ENCODE peak calls at places on chromosomes 2 and 18, in five cellular contexts. One of them, this sample, is unnamed.

GRCh38 chr18:37666986-37667385 is 101.4 kb upstream of the CELF4 start:
- DNase-seq in T-helper 2 cell: no peak
- DNase-seq in GM04504: no peak
- DNase-seq in T-helper 1 cell: no peak
- DNase-seq in mammary epithelial cell: no peak
- DNase-seq in this sample: no peak

GRCh38 chr2:235595420-235596010 is 101.7 kb downstream of the AGAP1 start:
- DNase-seq in T-helper 2 cell: peak; percentile 12
- DNase-seq in GM04504: peak; percentile 55
- DNase-seq in T-helper 1 cell: no peak
- DNase-seq in mammary epithelial cell: peak; percentile 51
- DNase-seq in this sample: peak; percentile 77

GRCh38 chr2:149019768-149020167 is 18.7 kb upstream of the LYPD6B start:
- DNase-seq in T-helper 2 cell: no peak
- DNase-seq in GM04504: no peak
- DNase-seq in T-helper 1 cell: no peak
- DNase-seq in mammary epithelial cell: no peak
- DNase-seq in this sample: no peak

GRCh38 chr2:184945306-184945705 is 347.0 kb downstream of the ZNF804A start:
- DNase-seq in T-helper 2 cell: no peak
- DNase-seq in GM04504: no peak
- DNase-seq in T-helper 1 cell: no peak
- DNase-seq in mammary epithelial cell: no peak
- DNase-seq in this sample: no peak

GRCh38 chr2:227824711-227825110 is 11.1 kb downstream of the CCL20 start:
- DNase-seq in T-helper 2 cell: no peak
- DNase-seq in GM04504: no peak
- DNase-seq in T-helper 1 cell: no peak
- DNase-seq in mammary epithelial cell: no peak
- DNase-seq in this sample: no peak

GRCh38 chr18:77065221-77065981 is 67.2 kb downstream of the MBP start:
- DNase-seq in T-helper 2 cell: peak; percentile 55
- DNase-seq in GM04504: peak; percentile 83
- DNase-seq in T-helper 1 cell: no peak
- DNase-seq in mammary epithelial cell: peak; percentile 86
- DNase-seq in this sample: peak; percentile 93

GRCh38 chr2:11551569-11552259 is 17.9 kb downstream of the GREB1 start:
- DNase-seq in T-helper 2 cell: no peak
- DNase-seq in GM04504: no peak
- DNase-seq in T-helper 1 cell: no peak
- DNase-seq in mammary epithelial cell: no peak
- DNase-seq in this sample: no peak

GRCh38 chr18:79484661-79485621 is 89.2 kb downstream of the NFATC1 start:
- DNase-seq in T-helper 2 cell: no peak
- DNase-seq in GM04504: peak; percentile 92
- DNase-seq in T-helper 1 cell: peak; percentile 8
- DNase-seq in mammary epithelial cell: no peak
- DNase-seq in this sample: peak; percentile 98

GRCh38 chr2:149005471-149006077 is 32.9 kb upstream of the LYPD6B start:
- DNase-seq in T-helper 2 cell: no peak
- DNase-seq in GM04504: no peak
- DNase-seq in T-helper 1 cell: no peak
- DNase-seq in mammary epithelial cell: no peak
- DNase-seq in this sample: peak; percentile 88

GRCh38 chr2:184938221-184938985 is 340.1 kb downstream of the ZNF804A start:
- DNase-seq in T-helper 2 cell: no peak
- DNase-seq in GM04504: no peak
- DNase-seq in T-helper 1 cell: no peak
- DNase-seq in mammary epithelial cell: no peak
- DNase-seq in this sample: no peak

GRCh38 chr2:157875720-157876065 is 437 bp downstream of the ACVR1 start:
- DNase-seq in T-helper 2 cell: peak; percentile 59
- DNase-seq in GM04504: no peak
- DNase-seq in T-helper 1 cell: peak; percentile 52
- DNase-seq in mammary epithelial cell: no peak
- DNase-seq in this sample: no peak

GRCh38 chr2:196225213-196225612 is 53.8 kb upstream of the STK17B start:
- DNase-seq in T-helper 2 cell: no peak
- DNase-seq in GM04504: no peak
- DNase-seq in T-helper 1 cell: no peak
- DNase-seq in mammary epithelial cell: peak; percentile 33
- DNase-seq in this sample: peak; percentile 77

GRCh38 chr2:134108124-134108523 is 145.7 kb upstream of the MGAT5 start:
- DNase-seq in T-helper 2 cell: no peak
- DNase-seq in GM04504: no peak
- DNase-seq in T-helper 1 cell: no peak
- DNase-seq in mammary epithelial cell: no peak
- DNase-seq in this sample: no peak

GRCh38 chr2:219228026-219228744 is 1.3 kb downstream of the ATG9A start:
- DNase-seq in T-helper 2 cell: no peak
- DNase-seq in GM04504: no peak
- DNase-seq in T-helper 1 cell: no peak
- DNase-seq in mammary epithelial cell: peak; percentile 12
- DNase-seq in this sample: peak; percentile 22

GRCh38 chr2:177204417-177204816 is 8.2 kb upstream of the HNRNPA3 start:
- DNase-seq in T-helper 2 cell: no peak
- DNase-seq in GM04504: no peak
- DNase-seq in T-helper 1 cell: no peak
- DNase-seq in mammary epithelial cell: no peak
- DNase-seq in this sample: no peak

GRCh38 chr2:198106621-198107020 is 302.2 kb downstream of the PLCL1 start:
- DNase-seq in T-helper 2 cell: no peak
- DNase-seq in GM04504: no peak
- DNase-seq in T-helper 1 cell: no peak
- DNase-seq in mammary epithelial cell: no peak
- DNase-seq in this sample: no peak

GRCh38 chr2:24083567-24084385 is 858 bp downstream of the TP53I3 start:
- DNase-seq in T-helper 2 cell: no peak
- DNase-seq in GM04504: peak; percentile 56
- DNase-seq in T-helper 1 cell: no peak
- DNase-seq in mammary epithelial cell: peak; percentile 94
- DNase-seq in this sample: peak; percentile 81

GRCh38 chr2:191386938-191387536 is 141.8 kb downstream of the MYO1B start:
- DNase-seq in T-helper 2 cell: no peak
- DNase-seq in GM04504: peak; percentile 54
- DNase-seq in T-helper 1 cell: no peak
- DNase-seq in mammary epithelial cell: peak; percentile 56
- DNase-seq in this sample: peak; percentile 93

GRCh38 chr2:72117029-72117428 is 30.6 kb downstream of the CYP26B1 start:
- DNase-seq in T-helper 2 cell: no peak
- DNase-seq in GM04504: no peak
- DNase-seq in T-helper 1 cell: no peak
- DNase-seq in mammary epithelial cell: no peak
- DNase-seq in this sample: no peak

GRCh38 chr18:54033087-54033486 is 191.4 kb downstream of the MBD2 start:
- DNase-seq in T-helper 2 cell: no peak
- DNase-seq in GM04504: no peak
- DNase-seq in T-helper 1 cell: no peak
- DNase-seq in mammary epithelial cell: no peak
- DNase-seq in this sample: no peak

GRCh38 chr18:24677011-24677410 is 216.6 kb downstream of the HRH4 start:
- DNase-seq in T-helper 2 cell: no peak
- DNase-seq in GM04504: peak; percentile 28
- DNase-seq in T-helper 1 cell: no peak
- DNase-seq in mammary epithelial cell: peak; percentile 23
- DNase-seq in this sample: peak; percentile 22

GRCh38 chr2:2014251-2014761 is 270.0 kb upstream of the PXDN start:
- DNase-seq in T-helper 2 cell: no peak
- DNase-seq in GM04504: no peak
- DNase-seq in T-helper 1 cell: no peak
- DNase-seq in mammary epithelial cell: no peak
- DNase-seq in this sample: peak; percentile 44

GRCh38 chr2:218020281-218020680 is 17.5 kb upstream of the TNS1 start:
- DNase-seq in T-helper 2 cell: no peak
- DNase-seq in GM04504: no peak
- DNase-seq in T-helper 1 cell: no peak
- DNase-seq in mammary epithelial cell: no peak
- DNase-seq in this sample: no peak

GRCh38 chr2:240858321-240858720 is 10.3 kb upstream of the AGXT start:
- DNase-seq in T-helper 2 cell: no peak
- DNase-seq in GM04504: no peak
- DNase-seq in T-helper 1 cell: no peak
- DNase-seq in mammary epithelial cell: no peak
- DNase-seq in this sample: no peak

GRCh38 chr18:31070206-31070605 is 27.7 kb upstream of the DSC3 start:
- DNase-seq in T-helper 2 cell: no peak
- DNase-seq in GM04504: no peak
- DNase-seq in T-helper 1 cell: no peak
- DNase-seq in mammary epithelial cell: peak; percentile 30
- DNase-seq in this sample: no peak

GRCh38 chr18:51647346-51647745 is 449.9 kb upstream of the MEX3C start:
- DNase-seq in T-helper 2 cell: no peak
- DNase-seq in GM04504: no peak
- DNase-seq in T-helper 1 cell: no peak
- DNase-seq in mammary epithelial cell: no peak
- DNase-seq in this sample: no peak

GRCh38 chr2:95323347-95324155 is 26.4 kb downstream of the KCNIP3 start:
- DNase-seq in T-helper 2 cell: no peak
- DNase-seq in GM04504: no peak
- DNase-seq in T-helper 1 cell: no peak
- DNase-seq in mammary epithelial cell: peak; percentile 64
- DNase-seq in this sample: peak; percentile 25

GRCh38 chr2:64212346-64212745 is 68.1 kb upstream of the PELI1 start:
- DNase-seq in T-helper 2 cell: peak; percentile 19
- DNase-seq in GM04504: no peak
- DNase-seq in T-helper 1 cell: no peak
- DNase-seq in mammary epithelial cell: peak; percentile 93
- DNase-seq in this sample: peak; percentile 70

GRCh38 chr2:64202206-64202864 is 58.1 kb upstream of the PELI1 start:
- DNase-seq in T-helper 2 cell: no peak
- DNase-seq in GM04504: peak; percentile 55
- DNase-seq in T-helper 1 cell: no peak
- DNase-seq in mammary epithelial cell: peak; percentile 52
- DNase-seq in this sample: peak; percentile 54

GRCh38 chr2:105593221-105593967 is 151.3 kb upstream of the NCK2 start:
- DNase-seq in T-helper 2 cell: no peak
- DNase-seq in GM04504: no peak
- DNase-seq in T-helper 1 cell: no peak
- DNase-seq in mammary epithelial cell: peak; percentile 26
- DNase-seq in this sample: no peak

GRCh38 chr18:39840406-39840805 is 2114.6 kb upstream of the PIK3C3 start:
- DNase-seq in T-helper 2 cell: no peak
- DNase-seq in GM04504: no peak
- DNase-seq in T-helper 1 cell: no peak
- DNase-seq in mammary epithelial cell: peak; percentile 6
- DNase-seq in this sample: peak; percentile 27

GRCh38 chr2:74002515-74003391 is 18.0 kb downstream of the TET3 start:
- DNase-seq in T-helper 2 cell: peak; percentile 75
- DNase-seq in GM04504: peak; percentile 61
- DNase-seq in T-helper 1 cell: peak; percentile 70
- DNase-seq in mammary epithelial cell: peak; percentile 83
- DNase-seq in this sample: peak; percentile 89

GRCh38 chr2:85886585-85886984 is 2.2 kb downstream of the ST3GAL5 start:
- DNase-seq in T-helper 2 cell: peak; percentile 16
- DNase-seq in GM04504: peak; percentile 97
- DNase-seq in T-helper 1 cell: no peak
- DNase-seq in mammary epithelial cell: peak; percentile 85
- DNase-seq in this sample: peak; percentile 98

GRCh38 chr2:63888490-63889402 is 47.0 kb downstream of the UGP2 start:
- DNase-seq in T-helper 2 cell: no peak
- DNase-seq in GM04504: peak; percentile 11
- DNase-seq in T-helper 1 cell: no peak
- DNase-seq in mammary epithelial cell: peak; percentile 41
- DNase-seq in this sample: peak; percentile 52

GRCh38 chr2:38596229-38596628 is 6.5 kb downstream of the HNRNPLL start:
- DNase-seq in T-helper 2 cell: no peak
- DNase-seq in GM04504: no peak
- DNase-seq in T-helper 1 cell: no peak
- DNase-seq in mammary epithelial cell: no peak
- DNase-seq in this sample: no peak

This sample was measured in EH.